ENCODE peak calls at places on chromosomes 5 and 9, in six cellular contexts. V is IMR-90, M is aorta, C is fibroblast of lung, F is right atrium auricular region, K is tibial nerve. W is an unnamed sample.

GRCh38 chr9:130189840-130190239 is 17.6 kb downstream of the NCS1 start:
- DNase-seq in V (peak; percentile 86), M (no peak), C (peak; percentile 87), F (no peak), K (no peak), W (no peak)

GRCh38 chr9:17216011-17216410 is 81.2 kb downstream of the CNTLN start:
- DNase-seq in V (no peak), M (no peak), C (peak; percentile 7), F (no peak), K (no peak), W (no peak)

GRCh38 chr5:121189569-121190305 is 661.9 kb upstream of the FTMT start:
- DNase-seq in V (peak; percentile 50), M (no peak), C (peak; percentile 59), F (no peak), K (peak; percentile 8), W (peak; percentile 66)

GRCh38 chr5:17336054-17336453 is 118.6 kb downstream of the BASP1 start:
- DNase-seq in V (no peak), M (no peak), C (no peak), F (no peak), K (no peak), W (no peak)

GRCh38 chr9:129602598-129603415 is 18.1 kb downstream of the C9orf50 start:
- DNase-seq in V (no peak), M (no peak), C (no peak), F (no peak), K (no peak), W (peak; percentile 61)

GRCh38 chr9:16726718-16727451 is 143.6 kb downstream of the BNC2 start:
- DNase-seq in V (peak; percentile 83), M (peak; percentile 85), C (peak; percentile 88), F (peak; percentile 91), K (peak; percentile 79), W (peak; percentile 64)

GRCh38 chr9:135925496-135926133 is 18.3 kb upstream of the CAMSAP1 start:
- DNase-seq in V (peak; percentile 35), M (no peak), C (peak; percentile 74), F (no peak), K (no peak), W (no peak)

GRCh38 chr9:121455527-121456239 is 44.0 kb downstream of the GGTA1 start:
- DNase-seq in V (no peak), M (no peak), C (peak; percentile 19), F (no peak), K (no peak), W (no peak)

GRCh38 chr5:111142932-111143331 is 50.8 kb downstream of the WDR36 start:
- DNase-seq in V (no peak), M (no peak), C (peak; percentile 28), F (no peak), K (no peak), W (no peak)

GRCh38 chr9:77764894-77765780 is 117.0 kb upstream of the GNA14 start:
- DNase-seq in V (peak; percentile 80), M (no peak), C (peak; percentile 65), F (no peak), K (no peak), W (peak; percentile 77)

GRCh38 chr9:131289301-131290038 is at the start of gene PLPP7:
- DNase-seq in V (peak; percentile 48), M (peak; percentile 87), C (peak; percentile 73), F (peak; percentile 88), K (peak; percentile 67), W (no peak)

GRCh38 chr5:25963251-25964008 is 1075.0 kb downstream of the CDH9 start:
- DNase-seq in V (no peak), M (no peak), C (no peak), F (peak; percentile 66), K (peak; percentile 90), W (no peak)

GRCh38 chr9:133701981-133702797 is 36.0 kb downstream of the SARDH start:
- DNase-seq in V (peak; percentile 15), M (peak; percentile 54), C (peak; percentile 42), F (no peak), K (no peak), W (peak; percentile 56)

GRCh38 chr5:2750026-2750757 is 1.3 kb downstream of the IRX2 start:
- DNase-seq in V (no peak), M (no peak), C (no peak), F (peak; percentile 28), K (no peak), W (no peak)
- H3K27ac ChIP-seq in V (no peak overlapping the region), M (no peak overlapping the region), C (no peak overlapping the region), F (no peak overlapping the region), K (no peak overlapping the region), W (no peak overlapping the region)

GRCh38 chr5:94540856-94541494 is 77.4 kb downstream of the KIAA0825 start:
- DNase-seq in V (no peak), M (no peak), C (no peak), F (no peak), K (no peak), W (no peak)
- H3K9me3 ChIP-seq in V (peaks cover 3% of the 10 kb centered on the region), M (no peaks in the 10 kb centered on the region), C (no peaks in the 10 kb centered on the region), F (peaks cover 4% of the 10 kb centered on the region), K (no peaks in the 10 kb centered on the region), W (peaks cover 13% of the 10 kb centered on the region)

DNA sequence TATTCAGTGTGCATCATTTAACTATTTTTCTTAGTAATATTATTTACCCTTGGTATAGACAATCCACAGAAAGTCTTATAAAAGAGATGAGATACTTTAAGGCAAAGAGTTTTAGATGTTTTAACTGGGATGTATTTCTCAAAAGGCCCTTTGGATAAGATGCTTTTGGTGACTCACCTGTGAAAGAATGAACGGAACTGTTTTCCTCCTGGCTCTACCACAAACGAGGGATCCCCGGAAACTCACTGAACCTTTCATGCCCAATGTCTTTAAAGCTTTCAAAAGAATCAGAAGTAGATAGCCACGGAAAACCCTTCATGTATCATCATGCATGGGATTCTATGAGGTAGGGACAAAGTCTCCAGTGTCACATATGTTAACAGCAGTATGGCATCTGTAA is 1.6 kb downstream of the ZNF782 start:
- DNase-seq in V (peak; percentile 10), M (no peak), C (peak; percentile 41), F (no peak), K (no peak), W (no peak)
- H3K4me3 ChIP-seq in V (no peak overlapping the region), M (no peak overlapping the region), C (no peak overlapping the region), F (no peak overlapping the region), K (no peak overlapping the region), W (peak overlapping the region; percentile 70)

DNA sequence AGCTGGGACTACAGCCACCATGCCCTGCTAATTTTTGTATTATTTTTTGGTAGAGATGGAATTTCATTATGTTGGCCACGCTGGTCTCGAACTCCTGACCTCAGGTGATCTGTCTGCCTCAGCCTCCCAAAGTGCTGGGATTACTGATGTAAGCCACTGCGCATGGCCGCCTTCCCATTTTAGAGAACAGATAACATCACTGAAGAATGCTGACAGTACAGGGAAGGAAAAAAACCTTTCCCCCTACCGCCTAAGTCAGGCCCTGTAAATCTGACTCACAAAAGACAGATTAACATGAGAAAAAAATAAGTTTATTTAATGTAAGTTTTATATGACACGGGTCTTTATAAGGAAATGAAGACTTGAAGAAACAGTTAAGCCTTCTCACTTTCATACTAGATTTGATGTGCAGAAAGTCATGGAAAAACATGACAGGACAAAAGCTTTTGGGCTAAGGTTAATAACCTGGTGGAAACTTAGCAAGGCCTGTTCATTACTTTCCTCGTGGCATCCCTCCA is 227.2 kb upstream of the ZNF608 start:
- DNase-seq in V (no peak), M (no peak), C (peak; percentile 22), F (no peak), K (no peak), W (no peak)
- H3K27ac ChIP-seq in V (no peak overlapping the region), M (no peak overlapping the region), C (no peak overlapping the region), F (no peak overlapping the region), K (no peak overlapping the region), W (no peak overlapping the region)

DNA sequence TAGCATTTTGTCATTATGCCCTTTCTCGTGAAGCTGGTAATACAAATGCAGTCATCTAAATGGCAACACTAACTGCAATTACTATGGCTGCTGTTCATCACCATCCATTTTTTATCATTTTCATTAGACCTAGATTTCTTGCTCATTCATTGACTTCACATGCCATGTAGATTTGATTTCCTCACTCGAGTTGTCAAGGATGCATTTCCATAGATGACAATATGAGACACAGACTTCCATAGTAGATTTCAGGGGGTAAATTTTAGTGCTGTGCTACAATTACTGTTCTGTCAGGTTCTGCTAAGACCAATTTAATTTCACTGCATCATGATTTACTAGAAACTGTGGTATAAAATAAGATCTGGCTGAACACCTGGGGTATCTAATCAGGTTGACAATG is 589.2 kb downstream of the SEMA5A start:
- DNase-seq in V (no peak), M (no peak), C (no peak), F (no peak), K (no peak), W (no peak)
- H3K9me3 ChIP-seq in V (no peaks in the 10 kb centered on the region), M (no peaks in the 10 kb centered on the region), C (no peaks in the 10 kb centered on the region), F (no peaks in the 10 kb centered on the region), K (no peaks in the 10 kb centered on the region), W (peaks cover 32% of the 10 kb centered on the region)

DNA sequence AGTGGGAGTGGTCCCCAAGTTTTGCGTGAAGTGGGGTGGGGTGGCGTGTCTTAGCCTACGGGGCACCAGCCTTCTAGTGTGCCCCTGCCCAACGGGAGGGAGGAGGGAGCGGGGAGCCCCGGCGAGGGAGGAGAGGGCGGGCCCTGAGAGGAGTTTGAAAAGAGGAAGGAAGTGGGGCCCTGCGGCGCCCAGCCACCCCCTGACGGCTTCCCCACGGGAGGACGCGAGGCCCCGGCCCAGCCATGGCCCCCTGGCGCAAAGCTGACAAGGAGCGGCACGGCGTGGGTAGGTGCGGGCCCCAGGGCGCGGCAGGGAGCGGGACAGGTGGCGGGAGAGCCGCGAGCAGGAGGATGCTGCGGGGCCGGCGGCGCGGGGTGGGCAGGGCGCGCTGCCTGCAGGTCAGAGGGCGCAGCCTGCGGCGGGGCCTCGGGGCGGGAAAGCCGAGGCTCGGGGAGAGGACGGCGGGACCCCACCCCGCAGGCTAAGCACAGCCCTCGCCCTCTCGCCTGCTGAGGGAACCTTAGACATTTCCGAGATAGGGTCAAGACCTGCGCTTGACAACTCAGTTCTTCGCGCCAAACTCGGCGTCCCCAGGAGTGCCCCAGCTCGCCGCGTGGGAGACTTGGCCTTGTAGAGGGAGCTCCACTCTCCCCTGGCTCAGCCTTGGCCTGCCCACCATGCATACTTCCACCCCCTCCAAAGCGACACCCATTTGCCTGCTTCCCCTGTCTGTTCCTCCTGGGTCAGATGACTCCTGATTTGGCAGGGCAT is at the start of gene DOCK2:
- DNase-seq in V (no peak), M (peak; percentile 87), C (no peak), F (no peak), K (peak; percentile 21), W (no peak)
- H3K4me3 ChIP-seq in V (no peak within 1 kb of the TSS), M (no peak within 1 kb of the TSS), C (peak within 1 kb of the TSS; percentile 23), F (peak within 1 kb of the TSS; percentile 29), K (no peak within 1 kb of the TSS), W (no peak within 1 kb of the TSS)

GRCh38 chr5:172733179-172733973 is 37.6 kb downstream of the DUSP1 start:
- DNase-seq in V (peak; percentile 90), M (peak; percentile 94), C (peak; percentile 98), F (peak; percentile 97), K (peak; percentile 89), W (no peak)
- H3K27ac ChIP-seq in V (peak overlapping the region; percentile 51), M (peak overlapping the region; percentile 99), C (peak overlapping the region; percentile 100), F (peak overlapping the region; percentile 91), K (peak overlapping the region; percentile 96), W (no peak overlapping the region)

GRCh38 chr5:141393267-141393666 is 834 bp downstream of the PCDHGA8 start:
- DNase-seq in V (no peak), M (no peak), C (no peak), F (no peak), K (no peak), W (no peak)
- H3K9me3 ChIP-seq in V (peaks cover 48% of the 10 kb centered on the region), M (peaks cover 34% of the 10 kb centered on the region), C (peaks cover 4% of the 10 kb centered on the region), F (peaks cover 10% of the 10 kb centered on the region), K (peaks cover 97% of the 10 kb centered on the region), W (peaks cover 53% of the 10 kb centered on the region)

DNA sequence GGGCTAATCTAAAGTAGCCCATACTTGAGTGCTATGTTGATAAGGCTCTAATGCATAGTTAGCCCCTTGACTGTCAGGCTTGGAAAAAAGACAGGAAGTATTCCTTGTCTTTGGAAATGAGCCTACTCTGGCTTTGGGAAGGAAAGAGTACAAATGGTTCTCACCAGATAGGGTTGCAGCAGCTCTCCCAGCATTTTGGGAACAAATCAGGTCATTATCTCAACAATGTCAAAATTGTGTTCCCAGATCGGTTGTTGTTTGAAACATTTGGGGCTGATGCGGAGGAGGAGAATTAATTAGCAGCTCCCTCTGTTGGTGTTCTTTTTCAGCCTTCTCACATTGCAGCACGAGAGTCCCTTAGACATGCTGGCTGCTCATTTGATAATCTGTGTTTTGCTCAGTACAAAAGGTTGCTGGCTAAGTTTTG is 294.7 kb upstream of the DMRT1 start:
- DNase-seq in V (no peak), M (no peak), C (peak; percentile 13), F (no peak), K (peak; percentile 50), W (no peak)
- H3K4me3 ChIP-seq in V (no peak overlapping the region), M (no peak overlapping the region), C (no peak overlapping the region), F (no peak overlapping the region), K (no peak overlapping the region), W (no peak overlapping the region)